ENCODE peak calls at places on chromosomes 13 and 19, in eight cellular contexts. One of them, this sample, is unnamed.

GRCh38 chr19:28324275-28325060 is 888.5 kb downstream of the UQCRFS1 start:
- DNase-seq in A549: no peak
- DNase-seq in HFF-Myc: no peak
- DNase-seq in thoracic aorta: no peak
- DNase-seq in fibroblast of the aortic adventitia: no peak
- DNase-seq in ovary: no peak
- DNase-seq in AG10803: no peak
- DNase-seq in fibroblast of lung: no peak
- DNase-seq in this sample: no peak

GRCh38 chr19:36136975-36137686 is 2.7 kb upstream of the CAPNS1 start:
- DNase-seq in A549: peak
- DNase-seq in HFF-Myc: no peak
- DNase-seq in thoracic aorta: peak
- DNase-seq in fibroblast of the aortic adventitia: peak
- DNase-seq in ovary: no peak
- DNase-seq in AG10803: peak
- DNase-seq in fibroblast of lung: peak
- DNase-seq in this sample: peak

GRCh38 chr13:48043789-48044503 is 6.4 kb downstream of the NUDT15 start:
- DNase-seq in A549: no peak
- DNase-seq in HFF-Myc: no peak
- DNase-seq in thoracic aorta: no peak
- DNase-seq in fibroblast of the aortic adventitia: peak
- DNase-seq in ovary: no peak
- DNase-seq in AG10803: peak
- DNase-seq in fibroblast of lung: peak
- DNase-seq in this sample: no peak

GRCh38 chr13:112141643-112142400 is 74.9 kb downstream of the SOX1 start:
- DNase-seq in A549: no peak
- DNase-seq in HFF-Myc: no peak
- DNase-seq in thoracic aorta: no peak
- DNase-seq in fibroblast of the aortic adventitia: no peak
- DNase-seq in ovary: no peak
- DNase-seq in AG10803: no peak
- DNase-seq in fibroblast of lung: no peak
- DNase-seq in this sample: no peak

GRCh38 chr19:5914946-5915781 is 1.1 kb downstream of the CAPS start:
- DNase-seq in A549: no peak
- DNase-seq in HFF-Myc: no peak
- DNase-seq in thoracic aorta: no peak
- DNase-seq in fibroblast of the aortic adventitia: no peak
- DNase-seq in ovary: no peak
- DNase-seq in AG10803: no peak
- DNase-seq in fibroblast of lung: no peak
- DNase-seq in this sample: no peak

GRCh38 chr19:34556500-34556899 is 74.9 kb downstream of the WTIP start:
- DNase-seq in A549: peak
- DNase-seq in HFF-Myc: peak
- DNase-seq in thoracic aorta: no peak
- DNase-seq in fibroblast of the aortic adventitia: peak
- DNase-seq in ovary: no peak
- DNase-seq in AG10803: peak
- DNase-seq in fibroblast of lung: no peak
- DNase-seq in this sample: no peak

GRCh38 chr13:71866173-71867091 is 572 bp downstream of the DACH1 start:
- DNase-seq in A549: no peak
- DNase-seq in HFF-Myc: no peak
- DNase-seq in thoracic aorta: no peak
- DNase-seq in fibroblast of the aortic adventitia: no peak
- DNase-seq in ovary: no peak
- DNase-seq in AG10803: no peak
- DNase-seq in fibroblast of lung: peak
- DNase-seq in this sample: no peak

GRCh38 chr19:30107351-30107750 is 165.3 kb downstream of the URI1 start:
- DNase-seq in A549: no peak
- DNase-seq in HFF-Myc: no peak
- DNase-seq in thoracic aorta: no peak
- DNase-seq in fibroblast of the aortic adventitia: no peak
- DNase-seq in ovary: no peak
- DNase-seq in AG10803: no peak
- DNase-seq in fibroblast of lung: no peak
- DNase-seq in this sample: no peak

GRCh38 chr13:27283906-27284523 is 13.4 kb downstream of the RASL11A start:
- DNase-seq in A549: peak
- DNase-seq in HFF-Myc: no peak
- DNase-seq in thoracic aorta: no peak
- DNase-seq in fibroblast of the aortic adventitia: peak
- DNase-seq in ovary: no peak
- DNase-seq in AG10803: peak
- DNase-seq in fibroblast of lung: peak
- DNase-seq in this sample: no peak

GRCh38 chr19:36106991-36107390 is 4.0 kb upstream of the OVOL3 start:
- DNase-seq in A549: no peak
- DNase-seq in HFF-Myc: no peak
- DNase-seq in thoracic aorta: no peak
- DNase-seq in fibroblast of the aortic adventitia: no peak
- DNase-seq in ovary: no peak
- DNase-seq in AG10803: no peak
- DNase-seq in fibroblast of lung: no peak
- DNase-seq in this sample: no peak

GRCh38 chr19:40089462-40089861 is 1.3 kb downstream of the ZNF780A start:
- DNase-seq in A549: no peak
- DNase-seq in HFF-Myc: no peak
- DNase-seq in thoracic aorta: no peak
- DNase-seq in fibroblast of the aortic adventitia: peak
- DNase-seq in ovary: no peak
- DNase-seq in AG10803: peak
- DNase-seq in fibroblast of lung: peak
- DNase-seq in this sample: no peak

GRCh38 chr19:41691268-41691970 is 3.3 kb upstream of the CEACAM7 start:
- DNase-seq in A549: peak
- DNase-seq in HFF-Myc: no peak
- DNase-seq in thoracic aorta: no peak
- DNase-seq in fibroblast of the aortic adventitia: no peak
- DNase-seq in ovary: no peak
- DNase-seq in AG10803: no peak
- DNase-seq in fibroblast of lung: no peak
- DNase-seq in this sample: no peak

GRCh38 chr19:17755977-17756670 is 4.8 kb downstream of the FCHO1 start:
- DNase-seq in A549: peak
- DNase-seq in HFF-Myc: no peak
- DNase-seq in thoracic aorta: no peak
- DNase-seq in fibroblast of the aortic adventitia: peak
- DNase-seq in ovary: no peak
- DNase-seq in AG10803: no peak
- DNase-seq in fibroblast of lung: peak
- DNase-seq in this sample: no peak

GRCh38 chr13:97856001-97856675 is 97.3 kb upstream of the IPO5 start:
- DNase-seq in A549: no peak
- DNase-seq in HFF-Myc: no peak
- DNase-seq in thoracic aorta: no peak
- DNase-seq in fibroblast of the aortic adventitia: no peak
- DNase-seq in ovary: peak
- DNase-seq in AG10803: peak
- DNase-seq in fibroblast of lung: peak
- DNase-seq in this sample: no peak

GRCh38 chr13:79226250-79226649 is 179.8 kb downstream of the RBM26 start:
- DNase-seq in A549: no peak
- DNase-seq in HFF-Myc: no peak
- DNase-seq in thoracic aorta: no peak
- DNase-seq in fibroblast of the aortic adventitia: no peak
- DNase-seq in ovary: no peak
- DNase-seq in AG10803: no peak
- DNase-seq in fibroblast of lung: no peak
- DNase-seq in this sample: no peak

GRCh38 chr13:31073859-31074718 is 87.6 kb downstream of the HSPH1 start:
- DNase-seq in A549: no peak
- DNase-seq in HFF-Myc: no peak
- DNase-seq in thoracic aorta: no peak
- DNase-seq in fibroblast of the aortic adventitia: peak
- DNase-seq in ovary: no peak
- DNase-seq in AG10803: peak
- DNase-seq in fibroblast of lung: peak
- DNase-seq in this sample: no peak

GRCh38 chr13:50222569-50223332 is 207.5 kb downstream of the KCNRG start:
- DNase-seq in A549: no peak
- DNase-seq in HFF-Myc: peak
- DNase-seq in thoracic aorta: peak
- DNase-seq in fibroblast of the aortic adventitia: peak
- DNase-seq in ovary: no peak
- DNase-seq in AG10803: peak
- DNase-seq in fibroblast of lung: peak
- DNase-seq in this sample: peak

GRCh38 chr19:53942001-53942786 is 20.5 kb upstream of the CACNG8 start:
- DNase-seq in A549: peak
- DNase-seq in HFF-Myc: no peak
- DNase-seq in thoracic aorta: no peak
- DNase-seq in fibroblast of the aortic adventitia: no peak
- DNase-seq in ovary: no peak
- DNase-seq in AG10803: no peak
- DNase-seq in fibroblast of lung: no peak
- DNase-seq in this sample: no peak

GRCh38 chr13:40185393-40185792 is 481.0 kb downstream of the FOXO1 start:
- DNase-seq in A549: no peak
- DNase-seq in HFF-Myc: no peak
- DNase-seq in thoracic aorta: no peak
- DNase-seq in fibroblast of the aortic adventitia: no peak
- DNase-seq in ovary: no peak
- DNase-seq in AG10803: no peak
- DNase-seq in fibroblast of lung: no peak
- DNase-seq in this sample: no peak

GRCh38 chr13:47798906-47799305 is 202.2 kb downstream of the SUCLA2 start:
- DNase-seq in A549: no peak
- DNase-seq in HFF-Myc: no peak
- DNase-seq in thoracic aorta: no peak
- DNase-seq in fibroblast of the aortic adventitia: peak
- DNase-seq in ovary: no peak
- DNase-seq in AG10803: peak
- DNase-seq in fibroblast of lung: peak
- DNase-seq in this sample: no peak

GRCh38 chr19:10550336-10550735 is 6.6 kb downstream of the ATG4D start:
- DNase-seq in A549: no peak
- DNase-seq in HFF-Myc: no peak
- DNase-seq in thoracic aorta: no peak
- DNase-seq in fibroblast of the aortic adventitia: no peak
- DNase-seq in ovary: no peak
- DNase-seq in AG10803: no peak
- DNase-seq in fibroblast of lung: no peak
- DNase-seq in this sample: no peak

GRCh38 chr13:111955412-111955769 is 111.6 kb upstream of the SOX1 start:
- DNase-seq in A549: no peak
- DNase-seq in HFF-Myc: no peak
- DNase-seq in thoracic aorta: no peak
- DNase-seq in fibroblast of the aortic adventitia: no peak
- DNase-seq in ovary: no peak
- DNase-seq in AG10803: no peak
- DNase-seq in fibroblast of lung: no peak
- DNase-seq in this sample: no peak

GRCh38 chr13:106491928-106492327 is 43.5 kb downstream of the EFNB2 start:
- DNase-seq in A549: no peak
- DNase-seq in HFF-Myc: no peak
- DNase-seq in thoracic aorta: no peak
- DNase-seq in fibroblast of the aortic adventitia: no peak
- DNase-seq in ovary: no peak
- DNase-seq in AG10803: no peak
- DNase-seq in fibroblast of lung: no peak
- DNase-seq in this sample: no peak

GRCh38 chr19:7624810-7625209 is 4.5 kb downstream of the XAB2 start:
- DNase-seq in A549: no peak
- DNase-seq in HFF-Myc: no peak
- DNase-seq in thoracic aorta: no peak
- DNase-seq in fibroblast of the aortic adventitia: no peak
- DNase-seq in ovary: no peak
- DNase-seq in AG10803: no peak
- DNase-seq in fibroblast of lung: no peak
- DNase-seq in this sample: no peak
- TF ChIP-seq CTCF in A549: no peak
- TF ChIP-seq CTCF in HFF-Myc: no peak
- TF ChIP-seq CTCF in thoracic aorta: no peak
- TF ChIP-seq CTCF in fibroblast of the aortic adventitia: no peak
- TF ChIP-seq CTCF in ovary: no peak
- TF ChIP-seq CTCF in AG10803: no peak
- TF ChIP-seq CTCF in fibroblast of lung: no peak
- TF ChIP-seq CTCF in this sample: no peak

DNA sequence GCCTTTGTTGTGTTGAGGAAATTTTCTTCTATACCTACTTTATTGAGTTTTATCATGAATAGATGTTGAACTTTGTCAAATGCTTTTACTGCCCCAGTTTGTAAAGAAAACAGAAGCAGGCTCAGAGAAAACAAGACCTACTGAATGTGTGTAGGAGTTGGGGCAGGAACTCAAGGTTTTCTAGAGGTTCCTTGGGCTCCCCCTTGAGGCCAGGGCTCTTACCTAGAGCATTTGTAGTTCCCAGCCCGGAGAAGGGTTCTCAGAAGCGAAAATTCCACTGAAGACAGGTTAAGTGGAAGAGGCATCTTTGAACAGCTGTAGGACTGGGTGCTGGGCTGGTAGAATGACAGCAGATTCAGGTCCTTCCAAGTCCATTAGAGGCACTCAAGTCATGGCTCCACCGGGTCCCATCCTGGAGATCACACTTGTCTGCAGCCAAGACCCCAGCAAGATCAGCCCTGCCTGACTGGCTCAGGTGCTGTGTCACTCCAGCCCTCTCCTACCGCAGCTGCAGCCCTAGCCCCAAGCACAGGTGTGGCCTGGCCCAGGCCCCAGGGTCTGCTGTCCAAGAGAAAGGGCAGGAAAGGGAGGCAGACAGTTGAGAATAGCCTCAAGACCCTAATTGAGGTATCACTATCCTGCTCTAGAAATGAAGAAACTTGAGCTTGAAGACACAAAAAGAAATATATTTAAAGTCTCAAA is 425.5 kb downstream of the PCDH20 start:
- DNase-seq in A549: peak
- DNase-seq in HFF-Myc: no peak
- DNase-seq in thoracic aorta: no peak
- DNase-seq in fibroblast of the aortic adventitia: no peak
- DNase-seq in ovary: no peak
- DNase-seq in AG10803: no peak
- DNase-seq in fibroblast of lung: no peak
- DNase-seq in this sample: no peak
- TF ChIP-seq CTCF in A549: no peak
- TF ChIP-seq CTCF in HFF-Myc: no peak
- TF ChIP-seq CTCF in thoracic aorta: no peak
- TF ChIP-seq CTCF in fibroblast of the aortic adventitia: no peak
- TF ChIP-seq CTCF in ovary: no peak
- TF ChIP-seq CTCF in AG10803: no peak
- TF ChIP-seq CTCF in fibroblast of lung: no peak
- TF ChIP-seq CTCF in this sample: no peak

GRCh38 chr13:110138009-110138699 is 168.8 kb downstream of the COL4A1 start:
- DNase-seq in A549: peak
- DNase-seq in HFF-Myc: no peak
- DNase-seq in thoracic aorta: peak
- DNase-seq in fibroblast of the aortic adventitia: peak
- DNase-seq in ovary: peak
- DNase-seq in AG10803: peak
- DNase-seq in fibroblast of lung: peak
- DNase-seq in this sample: peak
- TF ChIP-seq CTCF in A549: no peak
- TF ChIP-seq CTCF in HFF-Myc: peak
- TF ChIP-seq CTCF in thoracic aorta: no peak
- TF ChIP-seq CTCF in fibroblast of the aortic adventitia: peak
- TF ChIP-seq CTCF in ovary: no peak
- TF ChIP-seq CTCF in AG10803: peak
- TF ChIP-seq CTCF in fibroblast of lung: no peak
- TF ChIP-seq CTCF in this sample: no peak

GRCh38 chr13:46386996-46387851 is at the start of gene RUBCNL:
- DNase-seq in A549: peak
- DNase-seq in HFF-Myc: no peak
- DNase-seq in thoracic aorta: no peak
- DNase-seq in fibroblast of the aortic adventitia: no peak
- DNase-seq in ovary: no peak
- DNase-seq in AG10803: peak
- DNase-seq in fibroblast of lung: peak
- DNase-seq in this sample: peak
- TF ChIP-seq CTCF in A549: no peak
- TF ChIP-seq CTCF in HFF-Myc: no peak
- TF ChIP-seq CTCF in thoracic aorta: no peak
- TF ChIP-seq CTCF in fibroblast of the aortic adventitia: no peak
- TF ChIP-seq CTCF in ovary: no peak
- TF ChIP-seq CTCF in AG10803: no peak
- TF ChIP-seq CTCF in fibroblast of lung: no peak
- TF ChIP-seq CTCF in this sample: peak

This sample was measured in CD14-positive monocyte.